ENCODE peak calls at places on chromosomes 12 and 14, in four cellular contexts. M is epithelial cell of esophagus, L is hepatocyte, S is cardiac fibroblast. P is an unnamed sample.

GRCh38 chr12:12819752-12820311 is 6.7 kb downstream of the DDX47 start:
- DNase-seq in M (peak), L (peak), S (peak), P (no peak)

GRCh38 chr14:54818201-54819133 is 84.2 kb downstream of the GCH1 start:
- DNase-seq in L (peak), M (peak), S (peak), P (no peak)

GRCh38 chr12:81021834-81022233 is 56.0 kb upstream of the ACSS3 start:
- DNase-seq in M (no peak), S (peak), L (no peak), P (no peak)

GRCh38 chr14:72594099-72594901 is 299.6 kb downstream of the DPF3 start:
- DNase-seq in S (no peak), M (no peak), L (no peak), P (no peak)

GRCh38 chr14:95557291-95557690 is 22.4 kb downstream of the GLRX5 start:
- DNase-seq in M (no peak), L (no peak), S (no peak), P (no peak)

GRCh38 chr12:123597100-123597499 is 4.8 kb upstream of the DDX55 start:
- DNase-seq in M (no peak), S (no peak), L (no peak), P (no peak)

GRCh38 chr12:8664228-8664963 is 1.8 kb upstream of the MFAP5 start:
- DNase-seq in S (peak), L (no peak), M (no peak), P (no peak)

GRCh38 chr12:120363274-120363855 is 5.6 kb downstream of the MSI1 start:
- DNase-seq in L (no peak), S (no peak), M (no peak), P (no peak)

GRCh38 chr14:59028476-59029202 is 159.8 kb upstream of the DAAM1 start:
- DNase-seq in M (peak), S (peak), L (peak), P (peak)

DNA sequence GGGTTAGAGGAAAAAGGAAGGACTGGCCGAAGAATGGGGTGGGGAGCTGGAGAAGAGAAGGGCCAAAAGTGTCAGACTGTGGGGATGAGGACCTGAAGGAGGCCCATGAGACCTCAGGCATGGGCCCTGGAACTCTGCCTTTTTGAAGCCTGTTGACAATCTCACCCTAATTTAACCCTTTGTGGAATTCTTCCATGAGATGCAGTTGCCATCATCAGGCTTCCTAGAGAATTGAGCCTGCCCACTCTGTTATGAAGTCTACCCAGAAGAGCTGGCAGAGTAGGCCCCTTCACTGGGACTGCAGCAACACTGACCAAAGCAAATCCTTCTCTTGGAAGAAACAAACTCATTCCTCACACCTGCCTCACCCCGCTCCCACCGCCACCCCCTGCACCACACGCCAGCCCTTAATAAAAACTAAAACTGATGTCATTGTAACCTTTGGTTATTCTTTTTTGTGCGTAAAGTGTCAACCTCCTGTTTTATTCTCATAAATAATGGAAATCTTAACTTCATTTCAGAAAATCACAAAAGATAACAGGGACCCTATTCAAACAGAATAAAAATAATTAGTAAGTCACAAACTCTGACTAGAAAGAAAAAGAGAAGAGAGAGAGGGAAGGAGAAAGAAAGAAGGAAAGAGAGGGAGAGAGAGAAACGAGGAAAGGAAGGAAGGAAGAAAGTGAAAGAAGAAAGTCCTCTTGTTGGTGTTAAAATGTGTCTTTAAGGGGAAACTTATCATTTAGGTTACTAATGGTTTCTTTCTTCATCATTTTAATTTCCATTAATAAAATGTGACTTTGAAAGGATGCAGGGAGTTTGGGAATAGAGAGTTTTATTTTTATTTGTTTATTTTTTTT is 61.3 kb downstream of the CRADD start:
- DNase-seq in M (no peak), L (no peak), S (peak), P (no peak)
- H3K4me3 ChIP-seq in M (no peak), L (no peak), S (no peak), P (no peak)

DNA sequence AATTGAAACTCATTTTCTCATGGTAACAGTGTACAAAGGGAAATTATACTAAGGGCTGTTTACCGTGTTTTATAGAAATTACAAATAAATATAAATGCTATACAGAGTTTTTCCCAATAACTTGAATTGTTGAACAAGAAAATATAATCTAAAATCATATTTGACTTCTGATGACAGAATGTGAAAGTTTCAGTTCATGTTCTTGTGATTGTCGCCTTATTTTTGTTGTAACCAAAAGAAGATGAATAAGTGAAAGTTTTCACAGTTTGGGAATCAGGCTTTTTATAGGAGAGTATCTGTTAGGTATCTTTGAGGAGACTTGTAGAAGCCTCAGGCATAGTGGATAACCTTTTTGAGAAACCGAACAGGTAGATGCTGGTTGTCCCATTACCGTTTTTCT is 28.1 kb downstream of the ANO6 start:
- DNase-seq in L (no peak), M (no peak), S (no peak), P (no peak)
- H3K4me3 ChIP-seq in L (no peak), M (no peak), S (no peak), P (no peak)

GRCh38 chr14:24633353-24633752 is 637 bp downstream of the GZMB start:
- DNase-seq in L (no peak), S (no peak), M (no peak), P (no peak)

GRCh38 chr14:24631749-24632335 is 2.1 kb downstream of the GZMB start:
- DNase-seq in L (no peak), M (no peak), S (no peak), P (no peak)

GRCh38 chr14:24634158-24634557 is at the start of gene GZMB:
- DNase-seq in S (no peak), M (peak), L (no peak), P (no peak)

GRCh38 chr14:24632336-24632735 is 1.7 kb downstream of the GZMB start:
- DNase-seq in S (no peak), L (no peak), M (no peak), P (no peak)

DNA sequence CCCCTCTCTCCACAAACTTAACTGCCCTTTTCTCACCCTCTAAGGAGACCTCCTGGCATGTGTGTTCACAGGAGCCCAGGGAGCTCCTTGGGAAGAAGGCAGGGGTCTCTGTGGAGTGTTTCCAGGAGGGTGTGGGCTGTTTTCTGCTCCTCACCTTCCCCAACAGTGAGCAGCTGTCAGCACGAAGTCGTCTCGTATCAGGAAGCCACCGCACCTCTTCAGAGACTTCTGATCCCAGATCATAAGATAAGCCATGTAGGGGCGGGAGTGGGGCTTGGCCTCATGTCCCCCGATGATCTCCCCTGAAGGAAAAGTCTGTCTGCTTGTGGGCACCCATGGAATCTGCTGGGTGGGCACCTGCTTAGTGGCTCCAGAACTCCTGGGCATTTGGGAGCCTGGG is 1.2 kb downstream of the GZMB start:
- DNase-seq in L (no peak), M (no peak), S (no peak), P (no peak)
- H3K4me3 ChIP-seq in L (no peak), M (no peak), S (no peak), P (no peak)

GRCh38 chr12:31105668-31106067 is 32.0 kb downstream of the DDX11 start:
- DNase-seq in L (no peak), S (no peak), M (no peak), P (no peak)
- H3K4me3 ChIP-seq in L (no peak), S (no peak), M (no peak), P (no peak)

P was measured in pancreas.